ENCODE peak calls at places on chromosomes 2 and 18, in seven cellular contexts. T is EL; K is brain microvascular endothelial cell; S is stromal cell of bone marrow; C is GM12865; F is activated naive CD8-positive, alpha-beta T cell treated with anti-CD3 and anti-CD28 coated beads, Interleukin-2, amount 50 U/mL, for 16 hours; Q is MCF 10A. Y is an unnamed sample.

GRCh38 chr2:179938026-179938425 is 69.1 kb downstream of the CWC22 start:
- DNase-seq in K (no peak), C (no peak), F (no peak), T (no peak), Q (no peak), S (no peak), Y (no peak)

GRCh38 chr2:149781263-149781808 is 193.8 kb upstream of the MMADHC start:
- DNase-seq in K (no peak), S (no peak), F (no peak), Q (no peak), T (no peak), C (no peak), Y (no peak)

GRCh38 chr18:42413870-42414269 is 458.8 kb downstream of the PIK3C3 start:
- DNase-seq in K (peak; percentile 67), S (peak; percentile 62), F (no peak), C (no peak), T (no peak), Q (peak; percentile 48), Y (peak; percentile 0)

GRCh38 chr18:24514439-24514838 is 54.0 kb downstream of the HRH4 start:
- DNase-seq in S (no peak), C (peak; percentile 61), T (peak; percentile 78), Q (peak; percentile 65), F (no peak), K (peak; percentile 67), Y (peak; percentile 62)

GRCh38 chr2:96248624-96249023 is 17.2 kb downstream of the TMEM127 start:
- DNase-seq in C (no peak), Q (no peak), S (no peak), K (no peak), T (no peak), F (no peak), Y (no peak)

GRCh38 chr18:59055345-59056032 is 84.2 kb upstream of the SEC11C start:
- DNase-seq in F (no peak), Q (no peak), C (no peak), K (peak; percentile 32), T (no peak), S (no peak), Y (no peak)

GRCh38 chr18:47100214-47100831 is 50.0 kb downstream of the HDHD2 start:
- DNase-seq in S (peak; percentile 22), T (peak; percentile 53), Q (peak; percentile 65), F (peak; percentile 10), C (peak; percentile 57), K (peak; percentile 48), Y (peak; percentile 31)

GRCh38 chr2:231985823-231986261 is 24.3 kb downstream of the DIS3L2 start:
- DNase-seq in K (no peak), Q (peak; percentile 84), C (no peak), T (no peak), F (no peak), S (no peak), Y (no peak)

GRCh38 chr18:37322497-37323035 is 243.0 kb downstream of the CELF4 start:
- DNase-seq in F (no peak), S (peak; percentile 18), Q (peak; percentile 53), T (peak; percentile 38), K (peak; percentile 28), C (peak; percentile 42), Y (peak; percentile 17)

GRCh38 chr2:61887684-61888303 is 662 bp downstream of the CCT4 start:
- DNase-seq in Q (peak; percentile 35), S (no peak), F (no peak), K (peak; percentile 44), T (peak; percentile 38), C (peak; percentile 29), Y (no peak)

GRCh38 chr2:15577071-15577706 is 14.5 kb upstream of the DDX1 start:
- DNase-seq in S (peak; percentile 71), Q (peak; percentile 93), T (peak; percentile 79), F (peak; percentile 81), C (peak; percentile 88), K (peak; percentile 88), Y (peak; percentile 85)

GRCh38 chr2:112075490-112076260 is 20.6 kb downstream of the TMEM87B start:
- DNase-seq in T (peak; percentile 54), S (no peak), Q (no peak), K (no peak), F (no peak), C (peak; percentile 24), Y (no peak)

GRCh38 chr2:105779394-105779793 is 34.7 kb downstream of the NCK2 start:
- DNase-seq in F (no peak), S (no peak), Q (no peak), T (no peak), K (no peak), C (no peak), Y (no peak)

GRCh38 chr2:232622563-232622962 is 10.8 kb upstream of the EFHD1 start:
- DNase-seq in S (no peak), F (no peak), T (no peak), C (no peak), Q (no peak), K (no peak), Y (no peak)

GRCh38 chr2:133477614-133477990 is 90.7 kb downstream of the NCKAP5 start:
- DNase-seq in C (no peak), S (no peak), F (no peak), T (peak; percentile 55), Q (no peak), K (peak; percentile 40), Y (no peak)

GRCh38 chr2:13193075-13193474 is 476.3 kb downstream of the TRIB2 start:
- DNase-seq in S (no peak), C (peak; percentile 65), F (no peak), Q (no peak), K (peak; percentile 74), T (peak; percentile 5), Y (peak; percentile 14)

Y was measured in A549.